ENCODE peak calls at places on chromosome 19, in six cellular contexts. D is ecto neural progenitor cell; M is GM10248; N is tibial nerve; J is T1000; G is CD4-positive, alpha-beta T cell. A is an unnamed sample.

GRCh38 chr19:1904385-1905070 is 671 bp upstream of the ADAT3 start:
- DNase-seq in D (peak; percentile 60), M (peak; percentile 74), N (no peak), J (no peak), G (no peak), A (peak; percentile 84)

GRCh38 chr19:3163230-3163886 is 15.2 kb upstream of the S1PR4 start:
- DNase-seq in D (peak; percentile 81), M (peak; percentile 90), N (peak; percentile 32), J (peak; percentile 49), G (peak; percentile 63), A (no peak)

GRCh38 chr19:18775586-18776287 is 15.4 kb downstream of the COMP start:
- DNase-seq in D (no peak), M (no peak), N (no peak), J (peak; percentile 40), G (no peak), A (no peak)

GRCh38 chr19:22528956-22529355 is 105.2 kb upstream of the ZNF492 start:
- DNase-seq in D (no peak), M (no peak), N (no peak), J (no peak), G (no peak), A (no peak)

GRCh38 chr19:3692141-3693029 is 7.9 kb downstream of the PIP5K1C start:
- DNase-seq in D (no peak), M (no peak), N (no peak), J (no peak), G (peak; percentile 54), A (no peak)

GRCh38 chr19:28424662-28425430 is 788.1 kb downstream of the UQCRFS1 start:
- DNase-seq in D (no peak), M (no peak), N (no peak), J (no peak), G (no peak), A (no peak)

GRCh38 chr19:2084993-2085720 is 11.0 kb downstream of the MOB3A start:
- DNase-seq in D (no peak), M (peak; percentile 88), N (peak; percentile 60), J (no peak), G (peak; percentile 83), A (peak; percentile 87)

GRCh38 chr19:5292843-5293606 is 47.6 kb downstream of the PTPRS start:
- DNase-seq in D (peak; percentile 91), M (peak; percentile 86), N (peak; percentile 55), J (peak; percentile 83), G (peak; percentile 45), A (peak; percentile 80)

A was measured in ascending aorta.